ENCODE peak calls at places on chromosome 6, in seven cellular contexts. E is spleen, U is endothelial cell of umbilical vein, T is iPS DF 6.9, C is IMR-90, O is heart left ventricle, S is stomach. G is an unnamed sample.

GRCh38 chr6:40779399-40779798 is 192.2 kb upstream of the LRFN2 start:
- DNase-seq in E (no peak), U (peak; percentile 46), T (no peak), C (peak; percentile 72), O (no peak), S (no peak), G (no peak)

GRCh38 chr6:132414761-132415160 is 13.5 kb upstream of the MOXD1 start:
- DNase-seq in E (no peak), U (no peak), T (no peak), C (no peak), O (no peak), S (no peak), G (no peak)

GRCh38 chr6:150813319-150813992 is 52.0 kb upstream of the MTHFD1L start:
- DNase-seq in E (no peak), U (no peak), T (no peak), C (peak; percentile 83), O (no peak), S (no peak), G (no peak)

GRCh38 chr6:158487495-158487894 is 72.4 kb upstream of the TMEM181 start:
- DNase-seq in E (no peak), U (no peak), T (no peak), C (peak; percentile 52), O (no peak), S (no peak), G (no peak)

GRCh38 chr6:38676974-38677544 is 25.9 kb downstream of the GLO1 start:
- DNase-seq in E (no peak), U (no peak), T (no peak), C (no peak), O (no peak), S (no peak), G (no peak)

GRCh38 chr6:130033999-130034814 is 15.8 kb downstream of the L3MBTL3 start:
- DNase-seq in E (no peak), U (peak; percentile 58), T (no peak), C (peak; percentile 90), O (no peak), S (no peak), G (no peak)

GRCh38 chr6:83546636-83547035 is 34.3 kb downstream of the PRSS35 start:
- DNase-seq in E (no peak), U (no peak), T (no peak), C (peak; percentile 9), O (no peak), S (no peak), G (no peak)

GRCh38 chr6:79277109-79277508 is 42.6 kb upstream of the HMGN3 start:
- DNase-seq in E (no peak), U (peak; percentile 27), T (no peak), C (peak; percentile 1), O (no peak), S (no peak), G (no peak)

GRCh38 chr6:107046316-107046715 is 18.3 kb downstream of the MTRES1 start:
- DNase-seq in E (no peak), U (no peak), T (no peak), C (no peak), O (no peak), S (no peak), G (no peak)

GRCh38 chr6:69812746-69813427 is 16.1 kb upstream of the LMBRD1 start:
- DNase-seq in E (no peak), U (no peak), T (no peak), C (no peak), O (no peak), S (no peak), G (no peak)

GRCh38 chr6:24583463-24584389 is 62.3 kb downstream of the KIAA0319 start:
- DNase-seq in E (peak; percentile 88), U (peak; percentile 67), T (peak; percentile 58), C (peak; percentile 63), O (peak; percentile 63), S (peak; percentile 86), G (peak; percentile 67)

GRCh38 chr6:105322499-105323231 is 80.2 kb downstream of the PREP start:
- DNase-seq in E (no peak), U (no peak), T (no peak), C (no peak), O (no peak), S (no peak), G (no peak)

GRCh38 chr6:8657522-8657921 is 222.2 kb upstream of the SLC35B3 start:
- DNase-seq in E (no peak), U (no peak), T (no peak), C (no peak), O (no peak), S (no peak), G (no peak)

GRCh38 chr6:25404693-25405169 is 125.6 kb downstream of the CARMIL1 start:
- DNase-seq in E (no peak), U (peak; percentile 6), T (no peak), C (no peak), O (no peak), S (peak; percentile 33), G (peak; percentile 55)

GRCh38 chr6:129555206-129555832 is 154.7 kb downstream of the ARHGAP18 start:
- DNase-seq in E (no peak), U (no peak), T (no peak), C (peak; percentile 89), O (no peak), S (no peak), G (no peak)

GRCh38 chr6:69732640-69733039 is 64.2 kb downstream of the LMBRD1 start:
- DNase-seq in E (no peak), U (peak; percentile 9), T (no peak), C (no peak), O (no peak), S (no peak), G (peak; percentile 25)

GRCh38 chr6:137025786-137026730 is 18.7 kb downstream of the IL20RA start:
- DNase-seq in E (no peak), U (no peak), T (no peak), C (no peak), O (no peak), S (no peak), G (no peak)

GRCh38 chr6:97630592-97630991 is 347.6 kb upstream of the MMS22L start:
- DNase-seq in E (no peak), U (no peak), T (no peak), C (peak; percentile 41), O (no peak), S (no peak), G (no peak)

GRCh38 chr6:166413491-166413951 is 30.8 kb upstream of the MPC1 start:
- DNase-seq in E (peak; percentile 68), U (no peak), T (no peak), C (no peak), O (no peak), S (no peak), G (no peak)

GRCh38 chr6:143612186-143612585 is 65.6 kb upstream of the PHACTR2 start:
- DNase-seq in E (no peak), U (no peak), T (no peak), C (peak; percentile 36), O (no peak), S (no peak), G (no peak)

GRCh38 chr6:11791354-11792107 is 12.9 kb upstream of the ADTRP start:
- DNase-seq in E (no peak), U (no peak), T (no peak), C (peak; percentile 55), O (no peak), S (no peak), G (no peak)

GRCh38 chr6:104795363-104795762 is 64.4 kb downstream of the HACE1 start:
- DNase-seq in E (no peak), U (no peak), T (no peak), C (no peak), O (no peak), S (no peak), G (no peak)

GRCh38 chr6:37171141-37171969 is 1.4 kb downstream of the PIM1 start:
- DNase-seq in E (peak; percentile 90), U (peak; percentile 48), T (no peak), C (peak; percentile 51), O (peak; percentile 53), S (peak; percentile 51), G (peak; percentile 36)
- H3K36me3 ChIP-seq in E (peaks cover 29% of the 10 kb centered on the region), U (peaks cover 5% of the 10 kb centered on the region), T (peaks cover 34% of the 10 kb centered on the region), C (peaks cover 37% of the 10 kb centered on the region), O (peaks cover 34% of the 10 kb centered on the region), S (peaks cover 38% of the 10 kb centered on the region), G (peaks cover 48% of the 10 kb centered on the region)

DNA sequence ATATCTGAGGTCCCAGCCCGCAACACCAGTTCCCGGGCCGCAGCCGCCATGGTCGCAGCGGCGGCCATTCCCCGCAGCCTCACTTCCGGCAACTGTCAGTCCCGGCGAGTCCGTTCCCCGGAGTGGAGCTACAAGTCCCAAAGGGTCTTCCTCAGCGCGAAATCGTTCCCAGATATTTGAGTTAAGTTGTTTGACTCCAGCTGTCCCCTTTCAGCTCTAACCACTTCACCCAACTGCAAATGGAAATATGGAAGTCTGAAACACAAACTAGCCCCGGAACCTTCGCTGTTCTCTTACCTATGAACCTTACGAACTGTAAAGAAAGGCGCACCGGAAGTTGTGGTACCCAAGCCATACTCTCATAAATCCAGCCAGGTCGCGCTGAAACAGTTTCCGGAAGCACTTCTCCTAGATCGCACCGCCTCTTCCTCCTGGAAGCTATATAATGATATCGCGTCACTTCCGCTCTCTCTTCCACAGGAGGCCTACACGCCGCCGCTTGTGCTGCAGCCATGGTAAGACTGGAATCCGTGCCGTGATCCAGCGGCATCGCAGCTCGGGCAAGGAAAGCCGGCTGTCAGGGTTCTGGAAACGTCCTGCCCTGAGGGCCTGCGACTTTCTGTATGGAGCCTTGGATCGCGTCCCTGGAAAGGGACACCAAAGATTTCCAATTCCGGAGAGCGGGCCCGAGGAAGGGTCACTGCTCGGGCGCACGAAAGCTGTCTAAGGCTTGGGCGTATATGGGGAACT is at the start of the genes RPS18 and VPS52:
- DNase-seq in E (peak; percentile 94), U (peak; percentile 99), T (peak; percentile 96), C (peak; percentile 100), O (peak; percentile 95), S (peak; percentile 95), G (peak; percentile 84)
- H3K4me1 ChIP-seq in E (peaks cover 75% of the 10 kb centered on the region), U (peaks cover 48% of the 10 kb centered on the region), T (no peaks in the 10 kb centered on the region), C (peaks cover 14% of the 10 kb centered on the region), O (peaks cover 50% of the 10 kb centered on the region), S (peaks cover 44% of the 10 kb centered on the region), G (peaks cover 41% of the 10 kb centered on the region)

DNA sequence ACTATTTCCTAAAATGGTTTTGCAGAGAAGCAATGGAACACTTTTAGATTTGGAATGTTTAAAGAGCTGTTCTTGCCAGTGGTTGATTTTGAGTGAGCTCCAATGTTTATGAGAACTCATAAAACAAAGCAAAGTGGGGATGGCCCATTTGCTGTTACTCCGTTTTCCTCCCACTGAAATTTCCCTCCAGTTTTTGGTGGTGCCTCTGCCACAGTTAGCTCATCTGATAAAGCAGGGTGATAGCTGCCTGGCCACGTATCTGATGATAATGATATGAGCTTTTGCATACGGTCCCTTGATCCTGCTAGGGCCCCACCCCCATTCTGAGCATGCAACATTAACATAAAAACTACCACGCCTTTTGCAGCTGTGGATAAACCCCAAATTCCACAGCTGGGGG is 10.4 kb downstream of the CD83 start:
- DNase-seq in E (no peak), U (no peak), T (no peak), C (no peak), O (no peak), S (no peak), G (no peak)
- H3K36me3 ChIP-seq in E (peaks cover 7% of the 10 kb centered on the region), U (no peaks in the 10 kb centered on the region), T (no peaks in the 10 kb centered on the region), C (no peaks in the 10 kb centered on the region), O (peaks cover 9% of the 10 kb centered on the region), S (no peaks in the 10 kb centered on the region), G (peaks cover 13% of the 10 kb centered on the region)

GRCh38 chr6:1502041-1502440 is 107.7 kb upstream of the FOXC1 start:
- DNase-seq in E (no peak), U (no peak), T (no peak), C (no peak), O (no peak), S (no peak), G (no peak)
- H3K4me1 ChIP-seq in E (no peaks in the 10 kb centered on the region), U (no peaks in the 10 kb centered on the region), T (peaks cover 5% of the 10 kb centered on the region), C (no peaks in the 10 kb centered on the region), O (no peaks in the 10 kb centered on the region), S (no peaks in the 10 kb centered on the region), G (no peaks in the 10 kb centered on the region)

GRCh38 chr6:36598326-36598725 is 4.2 kb downstream of the SRSF3 start:
- DNase-seq in E (no peak), U (no peak), T (no peak), C (no peak), O (no peak), S (no peak), G (no peak)
- H3K36me3 ChIP-seq in E (peaks cover 59% of the 10 kb centered on the region), U (peaks cover 48% of the 10 kb centered on the region), T (peaks cover 44% of the 10 kb centered on the region), C (peaks cover 51% of the 10 kb centered on the region), O (peaks cover 69% of the 10 kb centered on the region), S (peaks cover 70% of the 10 kb centered on the region), G (peaks cover 74% of the 10 kb centered on the region)

G was measured in naive thymus-derived CD4-positive, alpha-beta T cell.